ENCODE peak calls at places on chromosome 1, in nine cellular contexts. R, H, V, J, B, C, I, Q and A are unnamed samples.

GRCh38 chr1:113608371-113608770 is 150.9 kb downstream of the PHTF1 start:
- DNase-seq in R (no peak), H (no peak), V (peak; percentile 2), J (no peak), B (no peak), C (no peak), I (no peak), Q (no peak), A (peak; percentile 1)

GRCh38 chr1:41419584-41420295 is 58.5 kb downstream of the FOXO6 start:
- DNase-seq in R (no peak), H (no peak), V (no peak), J (no peak), B (no peak), C (no peak), I (no peak), Q (no peak), A (no peak)

GRCh38 chr1:244839656-244840055 is 4.2 kb downstream of the COX20 start:
- DNase-seq in R (no peak), H (no peak), V (no peak), J (no peak), B (no peak), C (no peak), I (no peak), Q (peak; percentile 17), A (no peak)

GRCh38 chr1:185317034-185317885 is at the start of gene IVNS1ABP:
- DNase-seq in R (peak; percentile 94), H (peak; percentile 91), V (peak; percentile 87), J (peak; percentile 70), B (peak; percentile 95), C (peak; percentile 93), I (peak; percentile 95), Q (peak; percentile 87), A (peak; percentile 93)

GRCh38 chr1:192571706-192572105 is 3.9 kb upstream of the RGS1 start:
- DNase-seq in R (no peak), H (no peak), V (no peak), J (no peak), B (no peak), C (no peak), I (no peak), Q (no peak), A (no peak)

GRCh38 chr1:184574588-184574987 is 180.1 kb downstream of the EDEM3 start:
- DNase-seq in R (no peak), H (no peak), V (no peak), J (no peak), B (no peak), C (no peak), I (no peak), Q (no peak), A (no peak)

GRCh38 chr1:227234998-227235405 is 83.3 kb downstream of the CDC42BPA start:
- DNase-seq in R (no peak), H (peak; percentile 82), V (peak; percentile 67), J (peak; percentile 42), B (no peak), C (no peak), I (no peak), Q (peak; percentile 73), A (peak; percentile 81)

GRCh38 chr1:182565537-182565936 is 23.5 kb downstream of the RNASEL start:
- DNase-seq in R (no peak), H (no peak), V (no peak), J (no peak), B (no peak), C (no peak), I (no peak), Q (no peak), A (no peak)

GRCh38 chr1:205681364-205681763 is 1.1 kb upstream of the SLC45A3 start:
- DNase-seq in R (no peak), H (no peak), V (no peak), J (no peak), B (no peak), C (no peak), I (no peak), Q (no peak), A (no peak)

GRCh38 chr1:109383087-109383779 is 14.5 kb downstream of the SORT1 start:
- DNase-seq in R (no peak), H (no peak), V (no peak), J (no peak), B (no peak), C (no peak), I (no peak), Q (no peak), A (no peak)

GRCh38 chr1:209208648-209209047 is 374.9 kb upstream of the CAMK1G start:
- DNase-seq in R (no peak), H (no peak), V (no peak), J (no peak), B (no peak), C (no peak), I (no peak), Q (no peak), A (no peak)

GRCh38 chr1:70324683-70325082 is 29.8 kb downstream of the ANKRD13C start:
- DNase-seq in R (no peak), H (no peak), V (no peak), J (no peak), B (no peak), C (no peak), I (no peak), Q (no peak), A (no peak)

GRCh38 chr1:70627910-70628309 is 216.8 kb downstream of the CTH start:
- DNase-seq in R (no peak), H (no peak), V (peak; percentile 3), J (peak; percentile 5), B (no peak), C (no peak), I (no peak), Q (no peak), A (no peak)

GRCh38 chr1:2155147-2155598 is 39.4 kb downstream of the FAAP20 start:
- DNase-seq in R (no peak), H (no peak), V (no peak), J (no peak), B (no peak), C (no peak), I (no peak), Q (no peak), A (no peak)

GRCh38 chr1:17574502-17574901 is 35.0 kb downstream of the ARHGEF10L start:
- DNase-seq in R (no peak), H (no peak), V (no peak), J (no peak), B (no peak), C (no peak), I (no peak), Q (no peak), A (no peak)
- TF ChIP-seq CTCF in R (no peak), H (peak; percentile 24), V (peak; percentile 24), J (peak; percentile 16), B (no peak), C (no peak), I (no peak), Q (peak; percentile 11), A (peak; percentile 21)

GRCh38 chr1:61687901-61688300 is 37.0 kb downstream of the TM2D1 start:
- DNase-seq in R (no peak), H (no peak), V (no peak), J (no peak), B (no peak), C (no peak), I (no peak), Q (peak; percentile 38), A (peak; percentile 12)

DNA sequence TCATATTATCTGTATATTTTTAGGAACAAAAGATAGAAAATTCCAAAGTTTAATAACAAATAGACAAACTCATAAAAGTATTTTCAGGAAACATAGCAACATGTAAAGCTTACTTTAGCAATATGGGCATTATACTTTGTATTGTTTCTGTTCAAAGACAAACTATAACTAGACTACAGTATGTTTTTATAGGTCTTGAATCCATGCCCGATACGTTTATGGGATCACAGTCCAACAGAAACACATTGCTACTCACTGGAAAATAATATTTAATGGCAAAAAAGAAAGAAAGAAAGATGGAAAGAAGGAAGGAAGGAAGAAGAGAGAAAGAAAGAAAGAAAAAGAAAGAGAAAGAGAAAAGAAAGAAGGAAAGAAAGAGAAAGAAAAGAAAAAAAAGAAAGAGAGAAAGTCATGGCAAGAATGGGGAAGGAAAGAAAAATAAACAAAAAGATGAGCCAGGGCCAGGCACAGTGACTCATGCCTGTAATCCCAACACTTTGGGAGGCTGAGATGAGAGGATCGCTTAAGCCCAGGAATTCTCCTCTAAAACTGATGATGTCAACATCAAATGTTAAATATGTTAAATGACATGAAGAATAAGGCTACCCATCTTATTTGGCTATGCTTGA is 32.7 kb downstream of the TM2D1 start:
- DNase-seq in R (no peak), H (peak; percentile 39), V (peak; percentile 61), J (peak; percentile 39), B (no peak), C (no peak), I (no peak), Q (peak; percentile 73), A (peak; percentile 22)
- H3K4me3 ChIP-seq in R (no peak overlapping the region), H (no peak overlapping the region), V (no peak overlapping the region), J (no peak overlapping the region), B (no peak overlapping the region), C (no peak overlapping the region), I (no peak overlapping the region), Q (no peak overlapping the region), A (no peak overlapping the region)

DNA sequence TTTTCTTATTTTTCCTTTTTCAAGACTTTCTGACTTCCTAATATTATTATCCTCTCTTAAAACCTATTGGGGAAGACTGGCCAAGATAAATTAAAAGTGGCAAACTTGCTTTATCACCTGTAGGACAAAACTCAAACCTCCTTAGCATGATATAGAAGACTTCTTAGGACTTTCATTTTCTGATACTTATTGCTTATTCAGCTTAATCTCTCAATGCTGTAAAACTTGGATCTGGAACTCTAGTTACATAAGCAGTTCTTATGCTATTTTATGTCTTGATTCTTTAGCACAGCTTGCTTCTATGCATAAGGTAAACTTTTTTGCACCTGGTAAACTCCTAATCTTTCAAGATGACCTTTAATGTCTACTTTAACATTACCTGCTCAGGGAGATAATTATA is 382.3 kb upstream of the LRRC7 start:
- DNase-seq in R (no peak), H (no peak), V (no peak), J (no peak), B (no peak), C (no peak), I (no peak), Q (no peak), A (no peak)
- TF ChIP-seq CTCF in R (no peak), H (no peak), V (no peak), J (no peak), B (no peak), C (no peak), I (no peak), Q (no peak), A (no peak)

GRCh38 chr1:93804412-93804811 is 74.6 kb downstream of the DNTTIP2 start:
- DNase-seq in R (no peak), H (peak; percentile 93), V (peak; percentile 97), J (peak; percentile 71), B (no peak), C (no peak), I (no peak), Q (peak; percentile 95), A (peak; percentile 93)

GRCh38 chr1:93810316-93810715 is 68.7 kb downstream of the DNTTIP2 start:
- DNase-seq in R (no peak), H (no peak), V (peak; percentile 56), J (no peak), B (no peak), C (no peak), I (no peak), Q (peak; percentile 17), A (peak; percentile 35)

GRCh38 chr1:93807301-93807930 is 71.6 kb downstream of the DNTTIP2 start:
- DNase-seq in R (no peak), H (peak; percentile 70), V (peak; percentile 74), J (no peak), B (no peak), C (no peak), I (no peak), Q (peak; percentile 28), A (no peak)

GRCh38 chr1:93801471-93801870 is 77.5 kb downstream of the DNTTIP2 start:
- DNase-seq in R (no peak), H (no peak), V (no peak), J (no peak), B (no peak), C (no peak), I (no peak), Q (peak; percentile 81), A (no peak)

GRCh38 chr1:93805027-93805426 is 74.0 kb downstream of the DNTTIP2 start:
- DNase-seq in R (no peak), H (no peak), V (peak; percentile 71), J (no peak), B (no peak), C (no peak), I (no peak), Q (peak; percentile 47), A (peak; percentile 33)
- H3K4me3 ChIP-seq in R (no peak overlapping the region), H (peak overlapping the region; percentile 23), V (no peak overlapping the region), J (no peak overlapping the region), B (no peak overlapping the region), C (no peak overlapping the region), I (no peak overlapping the region), Q (no peak overlapping the region), A (no peak overlapping the region)